ENCODE peak calls at places on chromosomes 13 and 19, in eight cellular contexts. D, X, Z, U, E, T, V and S are unnamed samples.

GRCh38 chr19:10111405-10111811 is at the start of gene P2RY11:
- DNase-seq in D (no peak), X (no peak), Z (no peak), U (no peak), E (no peak), T (no peak), V (no peak), S (no peak)

GRCh38 chr13:86399572-86399971 is 600.4 kb upstream of the SLITRK6 start:
- DNase-seq in D (no peak), X (no peak), Z (no peak), U (no peak), E (no peak), T (no peak), V (no peak), S (no peak)

GRCh38 chr19:48348039-48348438 is 15.7 kb downstream of the TMEM143 start:
- DNase-seq in D (no peak), X (no peak), Z (no peak), U (no peak), E (no peak), T (no peak), V (no peak), S (no peak)

GRCh38 chr13:106100261-106100919 is 435.1 kb downstream of the EFNB2 start:
- DNase-seq in D (no peak), X (no peak), Z (no peak), U (no peak), E (no peak), T (peak), V (no peak), S (no peak)

GRCh38 chr19:8567522-8568172 is 9.6 kb downstream of the MYO1F start:
- DNase-seq in D (no peak), X (no peak), Z (no peak), U (peak), E (no peak), T (no peak), V (no peak), S (no peak)

GRCh38 chr13:28584873-28585317 is 74.0 kb upstream of the POMP start:
- DNase-seq in D (no peak), X (no peak), Z (peak), U (no peak), E (peak), T (no peak), V (no peak), S (no peak)

GRCh38 chr19:8569066-8569761 is 8.0 kb downstream of the MYO1F start:
- DNase-seq in D (no peak), X (peak), Z (peak), U (peak), E (peak), T (no peak), V (peak), S (no peak)

GRCh38 chr13:112453874-112454647 is 77.9 kb downstream of the SPACA7 start:
- DNase-seq in D (no peak), X (no peak), Z (no peak), U (no peak), E (no peak), T (no peak), V (no peak), S (no peak)

GRCh38 chr19:48918801-48919247 is 14.7 kb upstream of the DHDH start:
- DNase-seq in D (no peak), X (no peak), Z (no peak), U (no peak), E (no peak), T (peak), V (no peak), S (no peak)

GRCh38 chr13:44438234-44438579 is 64.6 kb downstream of the SERP2 start:
- DNase-seq in D (no peak), X (no peak), Z (no peak), U (no peak), E (no peak), T (no peak), V (no peak), S (no peak)

GRCh38 chr13:59409211-59409610 is 754.5 kb downstream of the DIAPH3 start:
- DNase-seq in D (no peak), X (no peak), Z (peak), U (no peak), E (peak), T (no peak), V (no peak), S (no peak)

GRCh38 chr19:51116736-51117135 is 8.0 kb upstream of the SIGLEC9 start:
- DNase-seq in D (no peak), X (no peak), Z (no peak), U (no peak), E (no peak), T (no peak), V (no peak), S (no peak)

GRCh38 chr19:5131866-5132561 is 163.1 kb downstream of the KDM4B start:
- DNase-seq in D (no peak), X (no peak), Z (no peak), U (no peak), E (peak), T (no peak), V (no peak), S (no peak)

GRCh38 chr19:389246-389934 is 19.6 kb downstream of the C2CD4C start:
- DNase-seq in D (peak), X (no peak), Z (no peak), U (no peak), E (no peak), T (peak), V (no peak), S (no peak)

GRCh38 chr19:27858981-27859581 is 1353.9 kb downstream of the UQCRFS1 start:
- DNase-seq in D (no peak), X (no peak), Z (no peak), U (no peak), E (no peak), T (no peak), V (no peak), S (no peak)

GRCh38 chr19:45273532-45273877 is 22.4 kb downstream of the MARK4 start:
- DNase-seq in D (no peak), X (no peak), Z (no peak), U (no peak), E (no peak), T (no peak), V (no peak), S (no peak)

GRCh38 chr19:45468159-45468651 is 409 bp downstream of the FOSB start:
- DNase-seq in D (no peak), X (no peak), Z (no peak), U (no peak), E (no peak), T (peak), V (peak), S (no peak)

GRCh38 chr19:35868172-35868822 is at the start of gene APLP1:
- DNase-seq in D (peak), X (peak), Z (no peak), U (no peak), E (peak), T (peak), V (peak), S (no peak)

GRCh38 chr19:12481781-12482504 is 2.7 kb downstream of the ZNF709 start:
- DNase-seq in D (no peak), X (no peak), Z (no peak), U (no peak), E (no peak), T (no peak), V (no peak), S (no peak)

GRCh38 chr13:47672982-47673670 is 327.9 kb downstream of the SUCLA2 start:
- DNase-seq in D (no peak), X (no peak), Z (peak), U (peak), E (peak), T (no peak), V (no peak), S (no peak)

GRCh38 chr19:55305491-55305890 is 19.6 kb downstream of the TMEM150B start:
- DNase-seq in D (no peak), X (peak), Z (no peak), U (peak), E (no peak), T (peak), V (peak), S (no peak)

GRCh38 chr19:9847087-9847671 is 12.1 kb downstream of the PIN1 start:
- DNase-seq in D (peak), X (peak), Z (peak), U (peak), E (peak), T (no peak), V (no peak), S (no peak)

GRCh38 chr19:11745871-11746270 is 7.1 kb upstream of the ZNF823 start:
- DNase-seq in D (no peak), X (no peak), Z (no peak), U (no peak), E (no peak), T (no peak), V (no peak), S (no peak)

GRCh38 chr13:61024046-61024445 is 391.6 kb downstream of the PCDH20 start:
- DNase-seq in D (no peak), X (no peak), Z (no peak), U (no peak), E (no peak), T (no peak), V (no peak), S (no peak)

GRCh38 chr19:54436031-54436523 is 12.9 kb upstream of the LENG8 start:
- DNase-seq in D (peak), X (no peak), Z (no peak), U (no peak), E (no peak), T (peak), V (no peak), S (no peak)

DNA sequence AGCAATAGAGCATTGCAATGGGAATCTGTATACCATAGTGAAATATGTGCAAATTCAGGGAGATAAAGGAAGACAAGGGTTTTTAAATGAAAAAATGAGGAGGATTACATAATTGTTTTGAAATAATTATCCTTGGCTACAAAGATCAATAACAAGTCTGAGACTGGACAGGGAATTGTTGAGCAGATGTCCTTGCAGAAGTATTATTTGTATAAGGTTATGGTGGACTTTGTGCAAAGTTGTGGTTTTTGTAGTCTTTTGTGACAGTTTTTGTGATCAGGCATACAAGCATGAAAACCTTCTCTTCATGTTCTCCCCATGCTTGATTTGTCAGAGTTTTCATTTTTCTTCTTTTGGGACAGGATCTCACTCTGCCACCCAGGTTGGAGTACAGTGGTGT is 25.3 kb upstream of the ZNF780A start:
- DNase-seq in D (no peak), X (no peak), Z (no peak), U (no peak), E (no peak), T (no peak), V (no peak), S (no peak)
- H3K27ac ChIP-seq in D (no peak), X (no peak), Z (no peak), U (no peak), E (no peak), T (no peak), V (no peak), S (no peak)

GRCh38 chr13:110523180-110523579 is 38.3 kb downstream of the RAB20 start:
- DNase-seq in D (no peak), X (no peak), Z (no peak), U (no peak), E (no peak), T (no peak), V (no peak), S (no peak)
- H3K27ac ChIP-seq in D (no peak), X (peak), Z (no peak), U (peak), E (no peak), T (no peak), V (no peak), S (no peak)

GRCh38 chr13:110137677-110138008 is 169.3 kb downstream of the COL4A1 start:
- DNase-seq in D (no peak), X (peak), Z (no peak), U (peak), E (no peak), T (peak), V (no peak), S (peak)

GRCh38 chr13:110140099-110140498 is 166.9 kb downstream of the COL4A1 start:
- DNase-seq in D (no peak), X (no peak), Z (no peak), U (no peak), E (no peak), T (no peak), V (no peak), S (no peak)

GRCh38 chr13:110138700-110139036 is 168.3 kb downstream of the COL4A1 start:
- DNase-seq in D (no peak), X (no peak), Z (no peak), U (no peak), E (no peak), T (no peak), V (no peak), S (no peak)

GRCh38 chr13:110136660-110137585 is 170.0 kb downstream of the COL4A1 start:
- DNase-seq in D (no peak), X (no peak), Z (no peak), U (no peak), E (no peak), T (peak), V (no peak), S (no peak)

GRCh38 chr13:110138009-110138699 is 168.8 kb downstream of the COL4A1 start:
- DNase-seq in D (peak), X (peak), Z (peak), U (peak), E (peak), T (peak), V (peak), S (no peak)
- H3K27ac ChIP-seq in D (peak), X (peak), Z (peak), U (peak), E (peak), T (no peak), V (no peak), S (no peak)

DNA sequence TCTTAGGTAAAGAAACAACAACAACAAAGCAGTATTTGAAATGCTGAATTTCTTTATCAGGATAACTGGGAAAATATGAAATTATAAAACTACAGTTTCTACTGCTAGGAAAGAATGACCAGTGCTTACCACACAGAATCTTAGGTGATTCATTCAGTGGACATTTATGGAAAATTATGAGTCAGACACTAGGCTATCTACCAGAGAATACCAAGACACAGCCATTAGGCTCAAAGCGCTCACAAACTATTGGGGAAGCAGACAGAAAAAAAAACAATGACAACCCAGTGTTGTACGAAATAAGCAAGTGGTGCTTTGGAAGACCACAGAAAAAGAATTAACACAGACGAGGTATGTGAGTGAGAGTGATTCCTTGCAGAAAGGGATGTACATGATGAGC is 1019.5 kb downstream of the PCDH9 start:
- DNase-seq in D (no peak), X (no peak), Z (peak), U (no peak), E (peak), T (no peak), V (no peak), S (no peak)
- H3K27ac ChIP-seq in D (no peak), X (no peak), Z (no peak), U (no peak), E (no peak), T (no peak), V (no peak), S (no peak)

GRCh38 chr13:97318532-97318931 is 96.4 kb downstream of the MBNL2 start:
- DNase-seq in D (no peak), X (no peak), Z (peak), U (no peak), E (no peak), T (no peak), V (no peak), S (no peak)
- H3K27ac ChIP-seq in D (peak), X (peak), Z (peak), U (peak), E (peak), T (no peak), V (no peak), S (no peak)

GRCh38 chr13:77896536-77896935 is 22.1 kb downstream of the EDNRB start:
- DNase-seq in D (no peak), X (no peak), Z (peak), U (peak), E (peak), T (no peak), V (no peak), S (no peak)
- H3K27ac ChIP-seq in D (peak), X (peak), Z (no peak), U (peak), E (peak), T (no peak), V (no peak), S (no peak)

GRCh38 chr19:24073807-24074206 is 13.2 kb upstream of the ZNF254 start:
- DNase-seq in D (no peak), X (no peak), Z (no peak), U (no peak), E (no peak), T (no peak), V (no peak), S (no peak)
- H3K27ac ChIP-seq in D (no peak), X (no peak), Z (no peak), U (no peak), E (no peak), T (no peak), V (no peak), S (no peak)